ENCODE peak calls at places on chromosomes 4 and X, in four cellular contexts. One of them, this sample, is unnamed.

GRCh38 chr4:92121099-92121498 is 182.7 kb upstream of the GRID2 start:
- DNase-seq in K562: no peak
- DNase-seq in HepG2: no peak
- DNase-seq in GM12878: no peak
- DNase-seq in this sample: no peak

GRCh38 chr4:140085062-140085622 is 68.8 kb downstream of the MAML3 start:
- DNase-seq in K562: no peak
- DNase-seq in GM12878: no peak
- DNase-seq in HepG2: no peak
- DNase-seq in this sample: no peak

GRCh38 chr4:125719987-125720386 is 405.2 kb downstream of the FAT4 start:
- DNase-seq in K562: no peak
- DNase-seq in GM12878: no peak
- DNase-seq in HepG2: peak; percentile 53
- DNase-seq in this sample: no peak

GRCh38 chrX:132786217-132786616 is 172.2 kb downstream of the HS6ST2 start:
- DNase-seq in K562: no peak
- DNase-seq in GM12878: no peak
- DNase-seq in HepG2: no peak
- DNase-seq in this sample: no peak

GRCh38 chr4:94306713-94307112 is 35.9 kb downstream of the HPGDS start:
- DNase-seq in K562: no peak
- DNase-seq in HepG2: no peak
- DNase-seq in GM12878: no peak
- DNase-seq in this sample: no peak

GRCh38 chrX:149903889-149904748 is 23.1 kb downstream of the MAGEA8 start:
- DNase-seq in HepG2: peak; percentile 3
- DNase-seq in K562: peak; percentile 65
- DNase-seq in GM12878: peak; percentile 13
- DNase-seq in this sample: peak; percentile 34

GRCh38 chr4:66906314-66906713 is 639.0 kb downstream of the CENPC start:
- DNase-seq in HepG2: no peak
- DNase-seq in K562: no peak
- DNase-seq in GM12878: no peak
- DNase-seq in this sample: peak; percentile 12

GRCh38 chr4:27775156-27775555 is 914.5 kb downstream of the STIM2 start:
- DNase-seq in HepG2: no peak
- DNase-seq in GM12878: no peak
- DNase-seq in K562: no peak
- DNase-seq in this sample: no peak

GRCh38 chr4:6087669-6088068 is 69.4 kb upstream of the C4orf50 start:
- DNase-seq in K562: peak; percentile 15
- DNase-seq in GM12878: no peak
- DNase-seq in HepG2: peak; percentile 39
- DNase-seq in this sample: peak; percentile 68

GRCh38 chrX:76148011-76148665 is 24.7 kb upstream of the PBDC1 start:
- DNase-seq in K562: no peak
- DNase-seq in GM12878: peak; percentile 20
- DNase-seq in HepG2: peak; percentile 1
- DNase-seq in this sample: no peak

GRCh38 chr4:120692964-120693363 is 229.6 kb downstream of the PRDM5 start:
- DNase-seq in GM12878: no peak
- DNase-seq in HepG2: peak; percentile 38
- DNase-seq in K562: no peak
- DNase-seq in this sample: no peak

GRCh38 chrX:72568406-72569092 is 4.1 kb downstream of the HDAC8 start:
- DNase-seq in HepG2: no peak
- DNase-seq in GM12878: no peak
- DNase-seq in K562: no peak
- DNase-seq in this sample: no peak

GRCh38 chr4:173521474-173522159 is 8.4 kb downstream of the HAND2 start:
- DNase-seq in K562: no peak
- DNase-seq in HepG2: no peak
- DNase-seq in GM12878: no peak
- DNase-seq in this sample: no peak

GRCh38 chrX:71128915-71129765 is 10.7 kb downstream of the MED12 start:
- DNase-seq in GM12878: no peak
- DNase-seq in K562: peak; percentile 69
- DNase-seq in HepG2: peak; percentile 35
- DNase-seq in this sample: peak; percentile 83

GRCh38 chr4:36128689-36129088 is 115.6 kb downstream of the ARAP2 start:
- DNase-seq in K562: no peak
- DNase-seq in HepG2: no peak
- DNase-seq in GM12878: no peak
- DNase-seq in this sample: no peak

GRCh38 chr4:20317424-20317985 is 65.8 kb downstream of the SLIT2 start:
- DNase-seq in K562: no peak
- DNase-seq in GM12878: no peak
- DNase-seq in HepG2: no peak
- DNase-seq in this sample: no peak

GRCh38 chr4:141102367-141102766 is 30.9 kb downstream of the RNF150 start:
- DNase-seq in HepG2: no peak
- DNase-seq in GM12878: no peak
- DNase-seq in K562: no peak
- DNase-seq in this sample: no peak

GRCh38 chrX:154396948-154397887 is 959 bp upstream of the RPL10 start:
- DNase-seq in GM12878: no peak
- DNase-seq in HepG2: peak; percentile 40
- DNase-seq in K562: peak; percentile 67
- DNase-seq in this sample: peak; percentile 65

GRCh38 chrX:57211906-57212305 is 74.6 kb upstream of the FAAH2 start:
- DNase-seq in K562: no peak
- DNase-seq in HepG2: no peak
- DNase-seq in GM12878: no peak
- DNase-seq in this sample: no peak

GRCh38 chr4:167854881-167855280 is 237.5 kb upstream of the ANXA10 start:
- DNase-seq in GM12878: no peak
- DNase-seq in K562: no peak
- DNase-seq in HepG2: no peak
- DNase-seq in this sample: no peak

GRCh38 chr4:132003593-132003992 is 1145.5 kb upstream of the PCDH10 start:
- DNase-seq in GM12878: no peak
- DNase-seq in HepG2: no peak
- DNase-seq in K562: no peak
- DNase-seq in this sample: peak; percentile 6

GRCh38 chr4:81466841-81467671 is 4.7 kb downstream of the RASGEF1B start:
- DNase-seq in HepG2: peak; percentile 56
- DNase-seq in K562: peak; percentile 40
- DNase-seq in GM12878: peak; percentile 11
- DNase-seq in this sample: peak; percentile 35

GRCh38 chr4:71206763-71207162 is 132.1 kb upstream of the SLC4A4 start:
- DNase-seq in GM12878: no peak
- DNase-seq in HepG2: no peak
- DNase-seq in K562: no peak
- DNase-seq in this sample: no peak

GRCh38 chr4:6478546-6479220 is 6.3 kb upstream of the PPP2R2C start:
- DNase-seq in HepG2: no peak
- DNase-seq in K562: no peak
- DNase-seq in GM12878: no peak
- DNase-seq in this sample: no peak

GRCh38 chrX:103656623-103657022 is 27.8 kb downstream of the TCEAL1 start:
- DNase-seq in K562: no peak
- DNase-seq in HepG2: no peak
- DNase-seq in GM12878: no peak
- DNase-seq in this sample: no peak

GRCh38 chr4:111959202-111959601 is 186.1 kb upstream of the FAM241A start:
- DNase-seq in GM12878: no peak
- DNase-seq in K562: no peak
- DNase-seq in HepG2: peak; percentile 2
- DNase-seq in this sample: no peak

GRCh38 chr4:47221721-47222120 is 190.4 kb downstream of the GABRB1 start:
- DNase-seq in K562: no peak
- DNase-seq in HepG2: no peak
- DNase-seq in GM12878: no peak
- DNase-seq in this sample: no peak

GRCh38 chr4:114599231-114600065 is 841 bp downstream of the UGT8 start:
- DNase-seq in HepG2: no peak
- DNase-seq in K562: peak; percentile 18
- DNase-seq in GM12878: no peak
- DNase-seq in this sample: peak; percentile 37

GRCh38 chrX:136636121-136636520 is 11.8 kb upstream of the CD40LG start:
- DNase-seq in HepG2: no peak
- DNase-seq in K562: no peak
- DNase-seq in GM12878: no peak
- DNase-seq in this sample: no peak

GRCh38 chr4:91448668-91449330 is 855.0 kb upstream of the GRID2 start:
- DNase-seq in GM12878: no peak
- DNase-seq in K562: no peak
- DNase-seq in HepG2: no peak
- DNase-seq in this sample: no peak

GRCh38 chrX:25198891-25199290 is 183.1 kb upstream of the ARX start:
- DNase-seq in K562: no peak
- DNase-seq in GM12878: no peak
- DNase-seq in HepG2: no peak
- DNase-seq in this sample: no peak

GRCh38 chr4:7610062-7610670 is 175.4 kb upstream of the PSAPL1 start:
- DNase-seq in HepG2: no peak
- DNase-seq in K562: no peak
- DNase-seq in GM12878: no peak
- DNase-seq in this sample: no peak

GRCh38 chrX:84133023-84133422 is 55.0 kb downstream of the RPS6KA6 start:
- DNase-seq in K562: no peak
- DNase-seq in GM12878: no peak
- DNase-seq in HepG2: no peak
- DNase-seq in this sample: no peak

GRCh38 chr4:159267023-159267939 is 164.4 kb downstream of the RAPGEF2 start:
- DNase-seq in K562: no peak
- DNase-seq in HepG2: no peak
- DNase-seq in GM12878: no peak
- DNase-seq in this sample: no peak

GRCh38 chr4:17165256-17165655 is 266.8 kb upstream of the LDB2 start:
- DNase-seq in GM12878: no peak
- DNase-seq in K562: no peak
- DNase-seq in HepG2: no peak
- DNase-seq in this sample: no peak

GRCh38 chr4:180852743-180853142 is 1390.5 kb upstream of the TENM3 start:
- DNase-seq in GM12878: no peak
- DNase-seq in HepG2: no peak
- DNase-seq in K562: no peak
- DNase-seq in this sample: no peak

GRCh38 chr4:70544279-70544870 is 26.0 kb downstream of the AMTN start:
- DNase-seq in GM12878: no peak
- DNase-seq in HepG2: peak; percentile 17
- DNase-seq in K562: peak; percentile 9
- DNase-seq in this sample: peak; percentile 21

GRCh38 chrX:49160908-49161307 is 1.6 kb upstream of the MAGIX start:
- DNase-seq in K562: no peak
- DNase-seq in HepG2: no peak
- DNase-seq in GM12878: no peak
- DNase-seq in this sample: no peak

GRCh38 chrX:49165901-49166881 is 3.6 kb downstream of the MAGIX start:
- DNase-seq in HepG2: no peak
- DNase-seq in K562: peak; percentile 62
- DNase-seq in GM12878: peak; percentile 60
- DNase-seq in this sample: peak; percentile 39

GRCh38 chrX:49163555-49164419 is 1.2 kb downstream of the MAGIX start:
- DNase-seq in GM12878: peak; percentile 42
- DNase-seq in K562: peak; percentile 85
- DNase-seq in HepG2: peak; percentile 53
- DNase-seq in this sample: peak; percentile 78

GRCh38 chrX:49164589-49165360 is 2.2 kb downstream of the MAGIX start:
- DNase-seq in HepG2: no peak
- DNase-seq in GM12878: no peak
- DNase-seq in K562: no peak
- DNase-seq in this sample: no peak

DNA sequence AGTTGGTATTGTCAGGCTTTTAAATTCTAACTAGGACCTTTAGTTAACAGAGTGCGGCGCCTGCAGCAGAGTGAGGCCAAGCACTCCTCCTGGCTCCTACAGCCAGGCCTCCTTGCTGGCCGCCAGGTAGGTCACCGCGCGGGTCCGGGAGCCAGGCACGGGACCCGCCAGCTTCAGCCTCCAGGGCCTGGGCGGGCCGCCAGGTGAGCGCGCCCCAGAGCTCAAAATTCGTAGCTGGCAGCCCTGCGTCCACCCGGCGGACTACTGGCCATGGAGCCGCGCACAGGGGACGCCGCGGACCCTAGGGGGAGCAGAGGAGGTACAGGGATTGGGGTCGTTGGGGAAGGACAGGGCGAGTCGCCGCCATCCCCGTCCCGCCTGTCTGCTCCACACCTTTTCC is at the start of gene MAGIX:
- DNase-seq in HepG2: no peak
- DNase-seq in GM12878: no peak
- DNase-seq in K562: no peak
- DNase-seq in this sample: no peak
- TF ChIP-seq FOXK2 in HepG2: no peak
- TF ChIP-seq FOXK2 in GM12878: no peak
- TF ChIP-seq FOXK2 in K562: no peak
- TF ChIP-seq FOXK2 in this sample: no peak

GRCh38 chr4:161546902-161547301 is 616.9 kb downstream of the FSTL5 start:
- DNase-seq in GM12878: no peak
- DNase-seq in HepG2: no peak
- DNase-seq in K562: no peak
- DNase-seq in this sample: no peak
- TF ChIP-seq FOXK2 in GM12878: no peak
- TF ChIP-seq FOXK2 in HepG2: no peak
- TF ChIP-seq FOXK2 in K562: no peak
- TF ChIP-seq FOXK2 in this sample: no peak

GRCh38 chr4:175412161-175412560 is 399.9 kb downstream of the GPM6A start:
- DNase-seq in GM12878: no peak
- DNase-seq in HepG2: no peak
- DNase-seq in K562: no peak
- DNase-seq in this sample: no peak

GRCh38 chr4:175411251-175411650 is 400.8 kb downstream of the GPM6A start:
- DNase-seq in K562: no peak
- DNase-seq in GM12878: no peak
- DNase-seq in HepG2: no peak
- DNase-seq in this sample: no peak

GRCh38 chr4:175412744-175413143 is 399.3 kb downstream of the GPM6A start:
- DNase-seq in GM12878: no peak
- DNase-seq in K562: no peak
- DNase-seq in HepG2: no peak
- DNase-seq in this sample: no peak

GRCh38 chr4:175413561-175413960 is 398.5 kb downstream of the GPM6A start:
- DNase-seq in GM12878: no peak
- DNase-seq in K562: no peak
- DNase-seq in HepG2: no peak
- DNase-seq in this sample: no peak

GRCh38 chr4:175414602-175415001 is 397.5 kb downstream of the GPM6A start:
- DNase-seq in K562: no peak
- DNase-seq in HepG2: no peak
- DNase-seq in GM12878: no peak
- DNase-seq in this sample: no peak
- TF ChIP-seq FOXK2 in K562: no peak
- TF ChIP-seq FOXK2 in HepG2: no peak
- TF ChIP-seq FOXK2 in GM12878: no peak
- TF ChIP-seq FOXK2 in this sample: no peak

GRCh38 chr4:169765845-169766244 is 8.1 kb upstream of the HPF1 start:
- DNase-seq in K562: no peak
- DNase-seq in GM12878: no peak
- DNase-seq in HepG2: no peak
- DNase-seq in this sample: no peak

GRCh38 chr4:169770411-169770810 is 12.7 kb upstream of the HPF1 start:
- DNase-seq in K562: no peak
- DNase-seq in HepG2: no peak
- DNase-seq in GM12878: no peak
- DNase-seq in this sample: no peak

GRCh38 chr4:169768385-169768784 is 10.6 kb upstream of the HPF1 start:
- DNase-seq in K562: no peak
- DNase-seq in HepG2: no peak
- DNase-seq in GM12878: no peak
- DNase-seq in this sample: no peak

GRCh38 chr4:169766741-169767140 is 9.0 kb upstream of the HPF1 start:
- DNase-seq in GM12878: no peak
- DNase-seq in HepG2: no peak
- DNase-seq in K562: no peak
- DNase-seq in this sample: no peak
- TF ChIP-seq FOXK2 in GM12878: no peak
- TF ChIP-seq FOXK2 in HepG2: no peak
- TF ChIP-seq FOXK2 in K562: no peak
- TF ChIP-seq FOXK2 in this sample: no peak